ENCODE peak calls at places on chromosomes 1 and 21, in four cellular contexts. K is colonic mucosa, U is foreskin keratinocyte, A is AG04450. Q is an unnamed sample.

GRCh38 chr1:246836169-246836568 is 95.6 kb downstream of the AHCTF1 start:
- DNase-seq in U (peak), K (no peak), A (no peak), Q (no peak)

GRCh38 chr1:5744911-5745431 is 247.3 kb downstream of the NPHP4 start:
- DNase-seq in A (no peak), U (peak), K (no peak), Q (peak)

GRCh38 chr1:247347395-247348222 is 15.9 kb upstream of the ZNF496 start:
- DNase-seq in U (no peak), K (no peak), A (no peak), Q (no peak)

GRCh38 chr1:20936621-20937020 is 149.5 kb upstream of the HP1BP3 start:
- DNase-seq in A (no peak), K (no peak), U (no peak), Q (no peak)

GRCh38 chr1:217626321-217626720 is 4.6 kb downstream of the GPATCH2 start:
- DNase-seq in A (no peak), K (no peak), U (no peak), Q (no peak)

GRCh38 chr21:41321908-41322495 is 5.4 kb downstream of the FAM3B start:
- DNase-seq in A (no peak), K (no peak), U (no peak), Q (no peak)

GRCh38 chr1:97061604-97062003 is 340.0 kb downstream of the PTBP2 start:
- DNase-seq in U (peak), K (no peak), A (no peak), Q (no peak)

GRCh38 chr1:17207046-17207445 is 2.1 kb downstream of the PADI1 start:
- DNase-seq in A (no peak), K (no peak), U (no peak), Q (no peak)

GRCh38 chr1:196997428-196997827 is 20.1 kb downstream of the CFHR5 start:
- DNase-seq in K (no peak), A (no peak), U (peak), Q (no peak)